ENCODE peak calls at places on chromosomes 7 and 10, in five cellular contexts. U is T follicular helper cell, V is mammary epithelial cell, K is AG09319, A is NCI-H2081. I is an unnamed sample.

GRCh38 chr10:109464949-109465348 is 458.4 kb downstream of the XPNPEP1 start:
- DNase-seq in K (no peak), A (no peak), V (no peak), U (no peak), I (no peak)

GRCh38 chr7:37738338-37738737 is 54.8 kb downstream of the GPR141 start:
- DNase-seq in K (no peak), V (no peak), A (no peak), U (no peak), I (no peak)

GRCh38 chr10:49679480-49679893 is at the start of gene C10orf53:
- DNase-seq in K (no peak), V (peak), U (no peak), A (peak), I (no peak)

GRCh38 chr10:95504187-95504800 is 56.9 kb downstream of the SORBS1 start:
- DNase-seq in U (no peak), K (no peak), A (no peak), V (no peak), I (no peak)

GRCh38 chr10:11536256-11536655 is 75.2 kb downstream of the USP6NL start:
- DNase-seq in K (no peak), V (no peak), A (no peak), U (no peak), I (no peak)

GRCh38 chr7:117780832-117781231 is 92.4 kb downstream of the CTTNBP2 start:
- DNase-seq in K (no peak), U (no peak), A (no peak), V (no peak), I (peak)

GRCh38 chr10:99232357-99232999 is 3.2 kb downstream of the HPSE2 start:
- DNase-seq in V (no peak), A (no peak), U (no peak), K (no peak), I (no peak)

GRCh38 chr7:47291461-47292051 is 290.4 kb downstream of the TNS3 start:
- DNase-seq in K (peak), V (peak), U (no peak), A (no peak), I (no peak)

GRCh38 chr7:83301416-83301815 is 138.7 kb upstream of the PCLO start:
- DNase-seq in U (no peak), A (no peak), K (no peak), V (no peak), I (peak)

GRCh38 chr7:149787428-149788299 is 14.3 kb upstream of the ZNF467 start:
- DNase-seq in V (no peak), A (peak), K (no peak), U (no peak), I (no peak)

GRCh38 chr7:33472348-33473025 is 343.1 kb downstream of the BBS9 start:
- DNase-seq in A (no peak), K (no peak), V (no peak), U (no peak), I (no peak)

GRCh38 chr10:88456730-88457129 is 126.4 kb downstream of the RNLS start:
- DNase-seq in U (no peak), K (peak), A (no peak), V (no peak), I (no peak)

GRCh38 chr7:105289704-105290103 is 99.0 kb downstream of the SRPK2 start:
- DNase-seq in U (no peak), A (no peak), V (no peak), K (no peak), I (no peak)

GRCh38 chr7:45921699-45922519 is 837 bp upstream of the IGFBP3 start:
- DNase-seq in V (peak), A (no peak), U (no peak), K (no peak), I (peak)

GRCh38 chr7:29078286-29078685 is 68.1 kb downstream of the CPVL start:
- DNase-seq in K (no peak), A (peak), V (no peak), U (no peak), I (no peak)

GRCh38 chr10:70589762-70590662 is 12.5 kb downstream of the PRF1 start:
- DNase-seq in K (peak), V (no peak), U (no peak), A (no peak), I (no peak)

GRCh38 chr7:41222704-41223103 is 480.2 kb downstream of the INHBA start:
- DNase-seq in V (peak), A (no peak), U (no peak), K (no peak), I (no peak)

GRCh38 chr10:18918545-18918944 is 130.1 kb upstream of the MALRD1 start:
- DNase-seq in V (peak), A (no peak), K (no peak), U (no peak), I (no peak)

GRCh38 chr7:142602756-142603155 is 146.5 kb upstream of the PRSS1 start:
- DNase-seq in V (no peak), K (no peak), U (no peak), A (no peak), I (no peak)

GRCh38 chr7:55130554-55131198 is 111.9 kb downstream of the EGFR start:
- DNase-seq in V (peak), U (no peak), K (no peak), A (no peak), I (peak)

GRCh38 chr10:124599588-124600050 is 138.0 kb downstream of the LHPP start:
- DNase-seq in A (no peak), K (no peak), V (no peak), U (no peak), I (no peak)

GRCh38 chr10:12419279-12419847 is 70.0 kb downstream of the CAMK1D start:
- DNase-seq in A (no peak), U (peak), K (peak), V (peak), I (peak)

GRCh38 chr10:97192952-97193435 is 7.2 kb upstream of the SLIT1 start:
- DNase-seq in K (no peak), U (no peak), A (no peak), V (no peak), I (no peak)

GRCh38 chr10:94785211-94785610 is 22.7 kb downstream of the CYP2C19 start:
- DNase-seq in K (no peak), U (no peak), V (peak), A (no peak), I (no peak)

GRCh38 chr10:3785849-3786290 is 861 bp upstream of the KLF6 start:
- DNase-seq in U (no peak), V (peak), A (peak), K (no peak), I (no peak)

GRCh38 chr7:55006499-55006898 is 12.3 kb upstream of the EGFR start:
- DNase-seq in K (no peak), A (no peak), V (no peak), U (no peak), I (no peak)

GRCh38 chr10:60869916-60870728 is 73.9 kb downstream of the RHOBTB1 start:
- DNase-seq in U (no peak), K (no peak), A (no peak), V (no peak), I (no peak)

GRCh38 chr7:80654887-80655340 is 16.5 kb downstream of the CD36 start:
- DNase-seq in A (no peak), V (no peak), U (no peak), K (no peak), I (no peak)

GRCh38 chr7:113873554-113874151 is 45.2 kb downstream of the PPP1R3A start:
- DNase-seq in V (no peak), U (no peak), A (no peak), K (no peak), I (no peak)

GRCh38 chr7:151705744-151706567 is 171.0 kb downstream of the PRKAG2 start:
- DNase-seq in K (no peak), U (no peak), V (peak), A (peak), I (no peak)

GRCh38 chr7:2165610-2166594 is 66.8 kb downstream of the MAD1L1 start:
- DNase-seq in A (no peak), V (no peak), U (no peak), K (no peak), I (no peak)

GRCh38 chr7:90910136-90910535 is 314.0 kb downstream of the CDK14 start:
- DNase-seq in V (peak), A (no peak), K (no peak), U (no peak), I (no peak)

GRCh38 chr10:89275383-89275782 is 23.8 kb upstream of the LIPA start:
- DNase-seq in K (no peak), A (no peak), V (peak), U (no peak), I (no peak)